ENCODE peak calls at places on chromosomes 6 and 20, in nine cellular contexts. T is heart right ventricle, Y is AG10803, A is neural crest cell, D is progenitor cell of endocrine pancreas, Q is A549, Z is SK-N-SH, O is Peyer's patch, H is fibroblast of pulmonary artery. J is an unnamed sample.

GRCh38 chr6:117601811-117602150 is 530 bp downstream of the GOPC start:
- DNase-seq in T (no peak), Y (no peak), A (no peak), D (no peak), Q (no peak), Z (no peak), O (no peak), H (no peak), J (no peak)

GRCh38 chr6:100430962-100431361 is 33.8 kb downstream of the SIM1 start:
- DNase-seq in T (no peak), Y (no peak), A (no peak), D (no peak), Q (peak), Z (no peak), O (no peak), H (no peak), J (no peak)

GRCh38 chr6:31945507-31946369 is at the start of gene CFB:
- DNase-seq in T (peak), Y (peak), A (no peak), D (no peak), Q (peak), Z (no peak), O (peak), H (peak), J (no peak)

GRCh38 chr6:87436435-87436834 is 28.7 kb downstream of the CFAP206 start:
- DNase-seq in T (peak), Y (peak), A (peak), D (peak), Q (peak), Z (no peak), O (no peak), H (peak), J (peak)

GRCh38 chr20:5033566-5033965 is 32.3 kb upstream of the SLC23A2 start:
- DNase-seq in T (no peak), Y (peak), A (no peak), D (no peak), Q (no peak), Z (no peak), O (no peak), H (peak), J (no peak)

GRCh38 chr6:63584125-63584514 is 11.8 kb downstream of the LOC128125822 start:
- DNase-seq in T (no peak), Y (no peak), A (no peak), D (no peak), Q (no peak), Z (no peak), O (no peak), H (no peak), J (no peak)

GRCh38 chr6:35564733-35565132 is 52.0 kb upstream of the TULP1 start:
- DNase-seq in T (no peak), Y (no peak), A (no peak), D (no peak), Q (no peak), Z (no peak), O (no peak), H (no peak), J (no peak)

GRCh38 chr6:21742238-21742660 is 148.7 kb downstream of the SOX4 start:
- DNase-seq in T (no peak), Y (peak), A (no peak), D (no peak), Q (peak), Z (no peak), O (no peak), H (peak), J (no peak)

GRCh38 chr20:14335122-14335521 is 2.3 kb downstream of the FLRT3 start:
- DNase-seq in T (no peak), Y (no peak), A (no peak), D (no peak), Q (no peak), Z (no peak), O (no peak), H (no peak), J (no peak)

DNA sequence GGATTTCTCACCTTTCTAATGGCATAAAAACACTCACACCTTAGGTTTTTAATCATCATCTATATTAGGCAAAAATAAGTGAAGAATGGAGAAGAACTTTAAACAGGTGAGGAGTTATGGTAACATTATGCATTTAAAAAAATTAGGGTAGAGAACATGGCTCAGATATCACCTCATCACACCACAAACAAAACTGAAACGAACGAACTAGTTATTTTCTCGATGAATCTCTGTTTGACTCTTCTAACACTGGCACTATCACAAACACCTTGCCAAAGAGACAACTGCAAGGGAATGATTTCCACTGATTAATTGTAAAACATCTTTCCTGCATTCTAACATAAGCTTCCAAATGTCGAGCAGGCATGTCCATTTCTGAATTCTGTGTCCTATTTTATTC is 286.1 kb upstream of the GJE1 start:
- DNase-seq in T (no peak), Y (no peak), A (no peak), D (no peak), Q (no peak), Z (no peak), O (no peak), H (no peak), J (no peak)
- TF ChIP-seq CTCF in T (no peak), Y (no peak), A (no peak), D (no peak), Q (no peak), Z (no peak), O (no peak), H (no peak), J (no peak)

GRCh38 chr6:34043371-34043770 is 102.5 kb downstream of the GRM4 start:
- DNase-seq in T (no peak), Y (no peak), A (no peak), D (no peak), Q (no peak), Z (no peak), O (no peak), H (no peak), J (no peak)
- TF ChIP-seq CTCF in T (no peak), Y (no peak), A (no peak), D (no peak), Q (no peak), Z (no peak), O (no peak), H (no peak), J (no peak)

GRCh38 chr6:110179406-110180227 is at the start of gene WASF1:
- DNase-seq in T (peak), Y (peak), A (peak), D (peak), Q (peak), Z (peak), O (peak), H (peak), J (peak)
- TF ChIP-seq CTCF in T (no peak), Y (no peak), A (no peak), D (peak), Q (no peak), Z (no peak), O (no peak), H (no peak), J (no peak)

GRCh38 chr20:50628853-50629674 is 62.3 kb downstream of the RIPOR3 start:
- DNase-seq in T (no peak), Y (no peak), A (no peak), D (no peak), Q (no peak), Z (no peak), O (no peak), H (no peak), J (no peak)

GRCh38 chr20:50627747-50628146 is 63.6 kb downstream of the RIPOR3 start:
- DNase-seq in T (no peak), Y (no peak), A (no peak), D (no peak), Q (no peak), Z (no peak), O (no peak), H (no peak), J (no peak)

GRCh38 chr20:50628326-50628725 is 63.0 kb downstream of the RIPOR3 start:
- DNase-seq in T (no peak), Y (no peak), A (no peak), D (no peak), Q (no peak), Z (peak), O (no peak), H (no peak), J (no peak)

GRCh38 chr20:50624351-50625016 is 66.9 kb downstream of the RIPOR3 start:
- DNase-seq in T (no peak), Y (no peak), A (no peak), D (no peak), Q (no peak), Z (peak), O (no peak), H (no peak), J (no peak)

GRCh38 chr20:50625986-50626677 is 65.2 kb downstream of the RIPOR3 start:
- DNase-seq in T (peak), Y (peak), A (no peak), D (no peak), Q (peak), Z (peak), O (no peak), H (peak), J (no peak)
- TF ChIP-seq CTCF in T (peak), Y (peak), A (peak), D (peak), Q (peak), Z (peak), O (peak), H (peak), J (no peak)

GRCh38 chr6:3456794-3457709 is at the start of gene SLC22A23:
- DNase-seq in T (peak), Y (peak), A (peak), D (peak), Q (peak), Z (peak), O (peak), H (no peak), J (peak)
- TF ChIP-seq CTCF in T (peak), Y (peak), A (peak), D (peak), Q (peak), Z (peak), O (peak), H (peak), J (peak)

GRCh38 chr20:2108987-2109386 is 7.4 kb downstream of the STK35 start:
- DNase-seq in T (no peak), Y (peak), A (no peak), D (no peak), Q (peak), Z (no peak), O (no peak), H (peak), J (no peak)
- TF ChIP-seq CTCF in T (no peak), Y (no peak), A (no peak), D (no peak), Q (no peak), Z (no peak), O (no peak), H (no peak), J (no peak)